ENCODE peak calls at places on chromosomes 12 and 14, in six cellular contexts. V is HuH-7.5; Z is central memory CD4-positive, alpha-beta T cell; U is AG09319; D is T-helper 9 cell; N is Right ventricle myocardium superior. I is an unnamed sample.

GRCh38 chr12:29744365-29744764 is 39.4 kb downstream of the TMTC1 start:
- DNase-seq in V (no peak), Z (no peak), U (no peak), D (no peak), N (no peak), I (no peak)

GRCh38 chr12:6828671-6829531 is 694 bp downstream of the P3H3 start:
- DNase-seq in V (peak), Z (peak), U (no peak), D (peak), N (peak), I (peak)

GRCh38 chr14:100065942-100066574 is 836 bp downstream of the EVL start:
- DNase-seq in V (no peak), Z (peak), U (no peak), D (peak), N (no peak), I (no peak)

GRCh38 chr12:63766498-63766897 is 13.2 kb upstream of the RXYLT1 start:
- DNase-seq in V (no peak), Z (no peak), U (no peak), D (no peak), N (no peak), I (no peak)

GRCh38 chr14:63777024-63777423 is 49.2 kb upstream of the SGPP1 start:
- DNase-seq in V (no peak), Z (no peak), U (no peak), D (no peak), N (no peak), I (peak)

GRCh38 chr12:89707623-89707991 is 1.0 kb downstream of the ATP2B1 start:
- DNase-seq in V (peak), Z (peak), U (no peak), D (peak), N (peak), I (no peak)

GRCh38 chr12:16602412-16602811 is 3.5 kb downstream of the LMO3 start:
- DNase-seq in V (no peak), Z (no peak), U (no peak), D (no peak), N (no peak), I (no peak)

GRCh38 chr14:55382483-55382882 is 29.1 kb downstream of the ATG14 start:
- DNase-seq in V (no peak), Z (no peak), U (no peak), D (no peak), N (no peak), I (peak)

GRCh38 chr14:101471723-101472517 is 89.4 kb upstream of the DIO3 start:
- DNase-seq in V (no peak), Z (no peak), U (no peak), D (no peak), N (no peak), I (no peak)

GRCh38 chr12:6038160-6038559 is 86.3 kb downstream of the VWF start:
- DNase-seq in V (peak), Z (peak), U (no peak), D (no peak), N (no peak), I (peak)

GRCh38 chr12:109773384-109774011 is 59.7 kb downstream of the TRPV4 start:
- DNase-seq in V (no peak), Z (no peak), U (no peak), D (no peak), N (peak), I (no peak)

GRCh38 chr14:102605026-102605425 is 12.6 kb downstream of the RCOR1 start:
- DNase-seq in V (no peak), Z (no peak), U (no peak), D (no peak), N (no peak), I (peak)

GRCh38 chr14:77612011-77612620 is 4.3 kb downstream of the SPTLC2 start:
- DNase-seq in V (no peak), Z (no peak), U (no peak), D (no peak), N (no peak), I (peak)

GRCh38 chr14:90616881-90617280 is 199.3 kb downstream of the TTC7B start:
- DNase-seq in V (no peak), Z (no peak), U (no peak), D (no peak), N (no peak), I (no peak)

GRCh38 chr14:35814371-35815005 is 5.4 kb upstream of the RALGAPA1 start:
- DNase-seq in V (no peak), Z (peak), U (no peak), D (peak), N (no peak), I (peak)

GRCh38 chr12:105955976-105956375 is 182.8 kb downstream of the NUAK1 start:
- DNase-seq in V (no peak), Z (no peak), U (no peak), D (no peak), N (no peak), I (peak)

GRCh38 chr14:105294142-105294597 is 6.6 kb downstream of the BRF1 start:
- DNase-seq in V (no peak), Z (peak), U (no peak), D (peak), N (peak), I (peak)

GRCh38 chr12:22437031-22437806 is 102.7 kb upstream of the ST8SIA1 start:
- DNase-seq in V (no peak), Z (no peak), U (no peak), D (no peak), N (no peak), I (no peak)

GRCh38 chr14:20609215-20610001 is 18.2 kb upstream of the RNASE12 start:
- DNase-seq in V (peak), Z (peak), U (peak), D (peak), N (peak), I (peak)

GRCh38 chr12:58504539-58504938 is 415.8 kb downstream of the LRIG3 start:
- DNase-seq in V (no peak), Z (no peak), U (peak), D (no peak), N (no peak), I (peak)

GRCh38 chr12:93302331-93303229 is 75.1 kb upstream of the NUDT4 start:
- DNase-seq in V (no peak), Z (no peak), U (peak), D (no peak), N (no peak), I (peak)

GRCh38 chr14:20652996-20653975 is 11.8 kb upstream of the OR6S1 start:
- DNase-seq in V (no peak), Z (peak), U (peak), D (no peak), N (no peak), I (peak)

GRCh38 chr12:64714551-64714968 is 44.6 kb downstream of the GNS start:
- DNase-seq in V (no peak), Z (no peak), U (no peak), D (no peak), N (no peak), I (no peak)

GRCh38 chr12:108565976-108566375 is 3.6 kb downstream of the ISCU start:
- DNase-seq in V (no peak), Z (peak), U (peak), D (peak), N (peak), I (peak)

GRCh38 chr14:25953532-25954144 is 644.2 kb downstream of the NOVA1 start:
- DNase-seq in V (no peak), Z (no peak), U (no peak), D (no peak), N (no peak), I (no peak)

GRCh38 chr12:108440736-108441135 is 74.3 kb upstream of the FICD start:
- DNase-seq in V (no peak), Z (no peak), U (no peak), D (no peak), N (no peak), I (no peak)

GRCh38 chr12:54579696-54580333 is 8.6 kb downstream of the PPP1R1A start:
- DNase-seq in V (peak), Z (peak), U (peak), D (peak), N (peak), I (peak)

GRCh38 chr12:13887774-13888388 is 93.5 kb downstream of the GRIN2B start:
- DNase-seq in V (no peak), Z (no peak), U (no peak), D (no peak), N (no peak), I (no peak)

GRCh38 chr12:15982471-15982870 is 71.3 kb downstream of the DERA start:
- DNase-seq in V (no peak), Z (no peak), U (no peak), D (no peak), N (no peak), I (peak)